ENCODE peak calls at places on chromosomes 16 and 17, in six cellular contexts. V is cardiac muscle cell, D is GM23338, N is dorsolateral prefrontal cortex, C is tibial nerve, O is fibroblast of lung. A is an unnamed sample.

GRCh38 chr17:29526322-29526721 is 40.5 kb downstream of the ABHD15 start:
- DNase-seq in O (no peak), V (peak), C (no peak), N (no peak), D (no peak), A (no peak)

GRCh38 chr16:73189132-73189531 is 141.2 kb upstream of the ZFHX3 start:
- DNase-seq in N (no peak), O (no peak), C (no peak), D (no peak), V (no peak), A (no peak)

GRCh38 chr16:52383640-52384292 is 163.2 kb downstream of the TOX3 start:
- DNase-seq in N (no peak), V (peak), D (no peak), C (no peak), O (peak), A (peak)

GRCh38 chr16:12559714-12560113 is 244.0 kb downstream of the CPPED1 start:
- DNase-seq in V (no peak), N (no peak), D (no peak), O (no peak), C (no peak), A (no peak)

GRCh38 chr16:30557397-30557949 is 701 bp downstream of the ZNF764 start:
- DNase-seq in N (no peak), D (no peak), V (peak), C (no peak), O (peak), A (no peak)

GRCh38 chr16:81645303-81645702 is 133.8 kb upstream of the PLCG2 start:
- DNase-seq in D (no peak), C (no peak), V (peak), N (peak), O (peak), A (peak)

GRCh38 chr17:45270828-45271418 is 9.0 kb upstream of the SPATA32 start:
- DNase-seq in N (no peak), C (no peak), D (peak), V (peak), O (no peak), A (no peak)

GRCh38 chr17:39777534-39778365 is 40.0 kb downstream of the GRB7 start:
- DNase-seq in N (no peak), C (no peak), D (no peak), V (no peak), O (no peak), A (no peak)

GRCh38 chr17:8894673-8895578 is 27.5 kb upstream of the PIK3R6 start:
- DNase-seq in O (peak), D (peak), C (peak), V (peak), N (peak), A (no peak)

GRCh38 chr16:11843861-11844260 is 7.5 kb downstream of the RSL1D1 start:
- DNase-seq in V (no peak), N (no peak), D (no peak), C (no peak), O (no peak), A (no peak)

DNA sequence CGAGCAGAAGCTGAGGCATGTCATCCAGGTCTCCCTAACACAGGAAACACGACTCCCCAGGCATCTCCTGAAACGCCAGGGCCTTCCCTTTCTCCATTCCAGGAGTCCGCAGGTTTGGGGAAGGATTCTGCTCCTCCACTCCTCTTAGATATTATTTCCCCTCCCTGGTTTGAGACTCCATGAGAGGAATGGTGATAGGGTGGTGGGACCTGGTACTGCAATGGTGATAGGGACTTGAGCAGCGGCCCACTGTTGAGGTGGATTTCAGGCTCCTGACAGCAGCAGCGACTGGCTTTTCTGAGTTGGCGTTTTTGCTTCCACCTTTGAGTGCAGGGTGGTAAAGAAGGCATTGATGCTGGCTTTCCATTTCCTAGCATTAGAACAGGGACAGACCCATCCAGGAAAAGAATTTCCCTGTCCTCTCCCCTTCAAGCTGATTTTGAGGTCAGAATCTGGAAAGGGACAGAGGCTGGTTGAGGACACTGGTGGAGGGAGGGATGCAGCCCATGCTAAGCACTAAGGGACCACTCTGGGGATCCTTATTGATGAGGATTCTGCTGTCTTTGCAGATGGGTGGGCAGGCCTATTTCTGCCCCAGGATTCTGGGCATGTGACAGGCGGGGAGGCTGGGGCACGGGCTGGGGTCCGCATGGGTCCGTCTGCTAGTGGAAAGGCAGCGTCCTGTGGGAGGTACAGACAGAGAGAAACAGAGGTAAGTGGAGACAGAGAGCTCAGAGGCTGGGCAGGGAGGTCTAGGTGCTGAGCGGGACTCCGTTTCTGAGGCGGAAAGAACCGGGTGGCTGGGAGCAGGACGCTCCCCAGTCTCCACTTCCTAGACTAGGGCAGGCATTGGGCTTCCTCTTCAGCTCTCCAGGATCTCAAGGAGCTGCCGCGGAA is 1.3 kb upstream of the TBX4 start:
- DNase-seq in O (no peak), C (no peak), V (no peak), N (no peak), D (peak), A (no peak)
- TF ChIP-seq CTCF in O (no peak), C (no peak), V (no peak), N (no peak), D (no peak), A (no peak)

GRCh38 chr16:85162478-85163277 is 50.4 kb upstream of the CIBAR2 start:
- DNase-seq in O (peak), C (peak), V (peak), N (no peak), D (no peak), A (no peak)
- H3K4me3 ChIP-seq in O (no peak), C (no peak), V (no peak), N (no peak), D (no peak), A (no peak)

GRCh38 chr16:9415588-9415987 is 324.1 kb downstream of the HAPSTR1 start:
- DNase-seq in C (no peak), V (no peak), D (peak), O (no peak), N (no peak), A (no peak)
- TF ChIP-seq CTCF in C (no peak), V (no peak), D (peak), O (no peak), N (no peak), A (no peak)

DNA sequence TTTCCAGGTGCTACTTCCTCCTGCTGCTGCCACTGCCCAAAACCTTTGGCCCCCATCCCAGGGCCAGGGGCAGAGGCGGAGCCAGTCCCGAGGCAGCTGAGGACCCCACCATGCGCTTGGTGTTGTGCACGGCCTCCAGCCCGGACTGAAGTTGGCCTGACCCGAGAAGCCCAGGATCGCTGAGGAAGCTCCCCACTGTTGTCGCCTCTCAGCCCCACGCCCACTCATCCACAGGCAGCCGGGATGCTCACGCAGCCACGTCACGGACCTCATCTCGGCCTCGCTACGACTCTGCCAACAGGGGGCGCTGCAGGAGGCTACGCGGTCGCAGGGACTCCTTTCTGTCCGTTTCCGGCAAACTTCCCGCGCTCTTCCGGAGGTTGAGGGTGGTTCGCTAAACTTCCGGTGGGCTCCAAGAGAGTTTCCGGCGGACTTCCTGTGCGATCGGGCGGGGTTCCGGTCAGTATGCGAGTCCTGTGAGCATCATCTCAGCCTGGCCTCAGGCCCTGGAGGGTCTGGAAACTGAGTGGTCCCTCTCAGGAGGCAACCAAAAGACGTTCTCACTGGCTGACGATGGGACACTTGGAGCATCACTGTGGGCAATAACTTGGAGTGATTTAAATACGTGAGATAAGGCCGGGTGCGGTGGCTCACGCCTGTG is 12.4 kb downstream of the ZG16B start:
- DNase-seq in O (peak), D (peak), C (no peak), V (peak), N (peak), A (no peak)
- H3K4me3 ChIP-seq in O (no peak), D (no peak), C (peak), V (no peak), N (peak), A (peak)

GRCh38 chr16:67185003-67185865 is 1.5 kb upstream of the MATCAP1 start:
- DNase-seq in N (peak), D (peak), O (peak), V (peak), C (peak), A (peak)
- TF ChIP-seq CTCF in N (peak), D (peak), O (peak), V (peak), C (peak), A (peak)

GRCh38 chr17:68246271-68247028 is 1.4 kb upstream of the AMZ2 start:
- DNase-seq in V (no peak), N (no peak), C (no peak), D (peak), O (no peak), A (no peak)

GRCh38 chr17:68248199-68248825 is 469 bp downstream of the AMZ2 start:
- DNase-seq in C (peak), V (peak), D (no peak), O (peak), N (peak), A (no peak)

GRCh38 chr17:68247445-68248198 is at the start of gene AMZ2:
- DNase-seq in C (peak), V (peak), D (peak), O (peak), N (peak), A (peak)

GRCh38 chr17:68255151-68255550 is 7.3 kb downstream of the AMZ2 start:
- DNase-seq in C (no peak), D (no peak), O (no peak), N (no peak), V (no peak), A (no peak)

GRCh38 chr17:68248886-68249872 is 1.3 kb downstream of the AMZ2 start:
- DNase-seq in D (no peak), V (no peak), O (no peak), C (no peak), N (no peak), A (no peak)
- H3K4me3 ChIP-seq in D (peak), V (peak), O (peak), C (peak), N (peak), A (no peak)

DNA sequence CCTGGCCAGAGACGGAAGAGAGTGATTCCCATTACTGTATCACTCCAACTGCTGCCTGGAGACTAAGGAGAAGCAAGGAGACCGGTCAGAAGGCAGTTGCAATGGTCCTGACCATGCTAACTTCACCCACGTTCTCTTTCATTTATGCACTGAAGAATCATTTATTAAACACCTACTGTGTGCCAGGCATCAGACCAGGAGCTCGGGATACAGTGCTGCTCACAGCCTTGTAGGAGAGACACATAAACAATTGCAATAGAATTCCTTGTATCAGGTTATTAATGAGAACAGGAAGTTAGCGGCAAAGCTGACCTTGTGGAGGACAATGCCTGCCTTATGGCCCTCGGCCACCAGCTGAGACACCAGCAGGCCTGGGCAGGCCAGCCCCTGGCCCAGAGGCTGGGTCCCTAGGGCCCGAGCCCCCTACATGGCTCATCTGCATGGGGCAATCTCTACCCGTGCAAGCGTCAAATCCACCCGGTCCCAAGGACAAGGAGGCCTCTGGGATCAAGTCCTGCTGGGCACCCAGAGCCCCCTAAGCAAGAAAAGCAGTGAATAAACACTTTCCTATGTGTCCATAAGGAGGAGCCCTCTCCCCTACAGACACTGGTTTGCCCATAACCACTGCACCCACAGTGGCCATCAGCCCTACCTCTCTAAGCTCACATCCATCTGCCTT is 8.6 kb upstream of the ENPP7 start:
- DNase-seq in D (peak), C (no peak), V (peak), N (no peak), O (no peak), A (no peak)
- TF ChIP-seq CTCF in D (peak), C (no peak), V (peak), N (no peak), O (peak), A (peak)

DNA sequence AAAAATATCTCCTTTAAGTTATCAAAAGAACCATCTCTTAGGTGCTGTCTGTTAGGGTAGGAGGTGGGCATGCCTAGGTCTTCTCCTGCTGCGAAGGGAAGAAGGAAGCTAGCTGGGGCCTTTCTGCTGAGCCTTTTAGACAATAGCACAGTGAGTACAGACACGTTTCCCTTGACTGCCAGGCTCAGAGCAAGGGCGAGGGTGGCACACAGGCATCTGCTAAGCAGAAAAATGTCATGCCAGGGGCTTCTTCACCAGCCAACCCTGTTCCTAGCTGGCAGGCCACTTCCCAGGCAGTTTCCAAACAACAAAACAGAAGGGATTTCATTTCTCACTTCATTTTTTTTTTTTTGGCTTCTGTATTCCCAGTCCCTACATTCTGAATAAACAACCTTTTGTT is 168.1 kb upstream of the MAF start:
- DNase-seq in N (peak), O (no peak), D (no peak), C (peak), V (no peak), A (no peak)
- H3K4me3 ChIP-seq in N (no peak), O (no peak), D (no peak), C (peak), V (no peak), A (no peak)

GRCh38 chr17:54967621-54968258 is 714 bp downstream of the COX11 start:
- DNase-seq in D (peak), V (peak), N (no peak), O (peak), C (no peak), A (no peak)
- TF ChIP-seq CTCF in D (no peak), V (peak), N (no peak), O (no peak), C (no peak), A (peak)

A was measured in retinal pigment epithelial cell.